ENCODE peak calls at places on chromosomes 16 and 17, in six cellular contexts. One of them, this sample, is unnamed.

GRCh38 chr17:46190763-46191162 is 2.5 kb downstream of the KANSL1 start:
- DNase-seq in HFFc6: no peak
- DNase-seq in OCI-LY7: peak
- DNase-seq in brain microvascular endothelial cell: no peak
- DNase-seq in ovary: no peak
- DNase-seq in choroid plexus epithelial cell: peak
- DNase-seq in this sample: no peak

GRCh38 chr17:61219460-61219859 is 180.2 kb upstream of the TBX2 start:
- DNase-seq in HFFc6: peak
- DNase-seq in OCI-LY7: no peak
- DNase-seq in brain microvascular endothelial cell: no peak
- DNase-seq in ovary: no peak
- DNase-seq in choroid plexus epithelial cell: peak
- DNase-seq in this sample: peak

GRCh38 chr17:37050905-37051304 is 102.2 kb downstream of the AATF start:
- DNase-seq in HFFc6: no peak
- DNase-seq in OCI-LY7: no peak
- DNase-seq in brain microvascular endothelial cell: no peak
- DNase-seq in ovary: no peak
- DNase-seq in choroid plexus epithelial cell: no peak
- DNase-seq in this sample: peak

GRCh38 chr17:10251212-10251948 is 53.0 kb upstream of the GAS7 start:
- DNase-seq in HFFc6: no peak
- DNase-seq in OCI-LY7: no peak
- DNase-seq in brain microvascular endothelial cell: no peak
- DNase-seq in ovary: no peak
- DNase-seq in choroid plexus epithelial cell: no peak
- DNase-seq in this sample: no peak

GRCh38 chr17:55605705-55606104 is 94.5 kb upstream of the SMIM36 start:
- DNase-seq in HFFc6: no peak
- DNase-seq in OCI-LY7: no peak
- DNase-seq in brain microvascular endothelial cell: no peak
- DNase-seq in ovary: no peak
- DNase-seq in choroid plexus epithelial cell: no peak
- DNase-seq in this sample: no peak

GRCh38 chr17:29571883-29572681 is 3.6 kb downstream of the TP53I13 start:
- DNase-seq in HFFc6: no peak
- DNase-seq in OCI-LY7: no peak
- DNase-seq in brain microvascular endothelial cell: no peak
- DNase-seq in ovary: peak
- DNase-seq in choroid plexus epithelial cell: no peak
- DNase-seq in this sample: no peak

GRCh38 chr17:15999141-15999973 is at the start of the genes TTC19 and ZSWIM7:
- DNase-seq in HFFc6: peak
- DNase-seq in OCI-LY7: peak
- DNase-seq in brain microvascular endothelial cell: peak
- DNase-seq in ovary: peak
- DNase-seq in choroid plexus epithelial cell: peak
- DNase-seq in this sample: peak

GRCh38 chr16:49890876-49891275 is 35.0 kb upstream of the ZNF423 start:
- DNase-seq in HFFc6: no peak
- DNase-seq in OCI-LY7: peak
- DNase-seq in brain microvascular endothelial cell: no peak
- DNase-seq in ovary: no peak
- DNase-seq in choroid plexus epithelial cell: peak
- DNase-seq in this sample: peak

GRCh38 chr17:31532526-31532925 is 141.1 kb downstream of the RAB11FIP4 start:
- DNase-seq in HFFc6: no peak
- DNase-seq in OCI-LY7: no peak
- DNase-seq in brain microvascular endothelial cell: no peak
- DNase-seq in ovary: no peak
- DNase-seq in choroid plexus epithelial cell: no peak
- DNase-seq in this sample: no peak

GRCh38 chr17:44915321-44915726 is at the start of gene GFAP:
- DNase-seq in HFFc6: no peak
- DNase-seq in OCI-LY7: no peak
- DNase-seq in brain microvascular endothelial cell: no peak
- DNase-seq in ovary: no peak
- DNase-seq in choroid plexus epithelial cell: no peak
- DNase-seq in this sample: no peak

GRCh38 chr17:55421179-55421934 is at the start of gene MMD:
- DNase-seq in HFFc6: no peak
- DNase-seq in OCI-LY7: peak
- DNase-seq in brain microvascular endothelial cell: no peak
- DNase-seq in ovary: no peak
- DNase-seq in choroid plexus epithelial cell: no peak
- DNase-seq in this sample: no peak

GRCh38 chr16:70694088-70694487 is 8.2 kb upstream of the MTSS2 start:
- DNase-seq in HFFc6: peak
- DNase-seq in OCI-LY7: no peak
- DNase-seq in brain microvascular endothelial cell: peak
- DNase-seq in ovary: peak
- DNase-seq in choroid plexus epithelial cell: peak
- DNase-seq in this sample: peak

GRCh38 chr17:35801583-35802224 is 6.3 kb upstream of the MMP28 start:
- DNase-seq in HFFc6: no peak
- DNase-seq in OCI-LY7: peak
- DNase-seq in brain microvascular endothelial cell: no peak
- DNase-seq in ovary: peak
- DNase-seq in choroid plexus epithelial cell: peak
- DNase-seq in this sample: peak

GRCh38 chr16:90019543-90020259 is 445 bp upstream of the DBNDD1 start:
- DNase-seq in HFFc6: peak
- DNase-seq in OCI-LY7: peak
- DNase-seq in brain microvascular endothelial cell: peak
- DNase-seq in ovary: peak
- DNase-seq in choroid plexus epithelial cell: peak
- DNase-seq in this sample: peak

GRCh38 chr17:78324391-78325075 is 35.3 kb downstream of the SOCS3 start:
- DNase-seq in HFFc6: peak
- DNase-seq in OCI-LY7: no peak
- DNase-seq in brain microvascular endothelial cell: peak
- DNase-seq in ovary: peak
- DNase-seq in choroid plexus epithelial cell: peak
- DNase-seq in this sample: peak

GRCh38 chr16:85056211-85056748 is 28.7 kb downstream of the KIAA0513 start:
- DNase-seq in HFFc6: no peak
- DNase-seq in OCI-LY7: peak
- DNase-seq in brain microvascular endothelial cell: no peak
- DNase-seq in ovary: no peak
- DNase-seq in choroid plexus epithelial cell: peak
- DNase-seq in this sample: peak

GRCh38 chr17:68288804-68289203 is 2.1 kb downstream of the SLC16A6 start:
- DNase-seq in HFFc6: no peak
- DNase-seq in OCI-LY7: peak
- DNase-seq in brain microvascular endothelial cell: no peak
- DNase-seq in ovary: no peak
- DNase-seq in choroid plexus epithelial cell: peak
- DNase-seq in this sample: no peak
- TF ChIP-seq CTCF in HFFc6: peak
- TF ChIP-seq CTCF in OCI-LY7: peak
- TF ChIP-seq CTCF in brain microvascular endothelial cell: peak
- TF ChIP-seq CTCF in ovary: no peak
- TF ChIP-seq CTCF in choroid plexus epithelial cell: peak
- TF ChIP-seq CTCF in this sample: no peak

GRCh38 chr17:80622170-80622466 is 77.5 kb downstream of the RPTOR start:
- DNase-seq in HFFc6: no peak
- DNase-seq in OCI-LY7: no peak
- DNase-seq in brain microvascular endothelial cell: no peak
- DNase-seq in ovary: no peak
- DNase-seq in choroid plexus epithelial cell: no peak
- DNase-seq in this sample: no peak

GRCh38 chr17:80624864-80625263 is 80.2 kb downstream of the RPTOR start:
- DNase-seq in HFFc6: no peak
- DNase-seq in OCI-LY7: no peak
- DNase-seq in brain microvascular endothelial cell: no peak
- DNase-seq in ovary: no peak
- DNase-seq in choroid plexus epithelial cell: no peak
- DNase-seq in this sample: no peak

GRCh38 chr17:80621335-80622169 is 76.9 kb downstream of the RPTOR start:
- DNase-seq in HFFc6: no peak
- DNase-seq in OCI-LY7: no peak
- DNase-seq in brain microvascular endothelial cell: no peak
- DNase-seq in ovary: no peak
- DNase-seq in choroid plexus epithelial cell: no peak
- DNase-seq in this sample: no peak

GRCh38 chr17:80629298-80630028 is 84.8 kb downstream of the RPTOR start:
- DNase-seq in HFFc6: no peak
- DNase-seq in OCI-LY7: no peak
- DNase-seq in brain microvascular endothelial cell: no peak
- DNase-seq in ovary: no peak
- DNase-seq in choroid plexus epithelial cell: no peak
- DNase-seq in this sample: no peak

DNA sequence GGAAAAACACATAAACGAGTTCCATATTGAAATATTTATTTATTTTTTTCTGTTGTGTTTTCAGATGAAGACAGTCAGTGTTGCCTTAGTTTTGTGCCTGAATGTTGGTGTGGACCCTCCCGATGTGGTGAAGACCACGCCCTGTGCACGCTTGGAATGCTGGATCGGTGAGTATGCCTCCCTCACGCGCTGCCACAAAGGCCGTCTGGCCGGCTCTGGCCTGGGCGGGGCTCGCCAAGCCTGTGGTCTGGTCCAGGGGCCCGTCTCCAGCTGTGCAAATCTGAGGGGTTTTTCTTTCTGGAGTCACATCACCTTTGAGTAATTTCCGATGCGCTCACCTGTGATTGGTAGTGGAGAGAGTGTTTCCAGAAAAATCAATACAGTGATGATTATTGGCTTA is 81.0 kb downstream of the RPTOR start:
- DNase-seq in HFFc6: no peak
- DNase-seq in OCI-LY7: no peak
- DNase-seq in brain microvascular endothelial cell: no peak
- DNase-seq in ovary: no peak
- DNase-seq in choroid plexus epithelial cell: no peak
- DNase-seq in this sample: no peak
- TF ChIP-seq CTCF in HFFc6: no peak
- TF ChIP-seq CTCF in OCI-LY7: no peak
- TF ChIP-seq CTCF in brain microvascular endothelial cell: no peak
- TF ChIP-seq CTCF in ovary: no peak
- TF ChIP-seq CTCF in choroid plexus epithelial cell: no peak
- TF ChIP-seq CTCF in this sample: no peak

GRCh38 chr16:3951861-3952332 is 71.4 kb upstream of the CREBBP start:
- DNase-seq in HFFc6: no peak
- DNase-seq in OCI-LY7: no peak
- DNase-seq in brain microvascular endothelial cell: no peak
- DNase-seq in ovary: no peak
- DNase-seq in choroid plexus epithelial cell: peak
- DNase-seq in this sample: peak

GRCh38 chr16:3950343-3951193 is 70.1 kb upstream of the CREBBP start:
- DNase-seq in HFFc6: peak
- DNase-seq in OCI-LY7: no peak
- DNase-seq in brain microvascular endothelial cell: peak
- DNase-seq in ovary: peak
- DNase-seq in choroid plexus epithelial cell: peak
- DNase-seq in this sample: peak

GRCh38 chr16:3954411-3954921 is 74.0 kb upstream of the CREBBP start:
- DNase-seq in HFFc6: no peak
- DNase-seq in OCI-LY7: no peak
- DNase-seq in brain microvascular endothelial cell: no peak
- DNase-seq in ovary: peak
- DNase-seq in choroid plexus epithelial cell: peak
- DNase-seq in this sample: peak

GRCh38 chr16:3952342-3953131 is 72.0 kb upstream of the CREBBP start:
- DNase-seq in HFFc6: no peak
- DNase-seq in OCI-LY7: peak
- DNase-seq in brain microvascular endothelial cell: no peak
- DNase-seq in ovary: peak
- DNase-seq in choroid plexus epithelial cell: peak
- DNase-seq in this sample: peak

DNA sequence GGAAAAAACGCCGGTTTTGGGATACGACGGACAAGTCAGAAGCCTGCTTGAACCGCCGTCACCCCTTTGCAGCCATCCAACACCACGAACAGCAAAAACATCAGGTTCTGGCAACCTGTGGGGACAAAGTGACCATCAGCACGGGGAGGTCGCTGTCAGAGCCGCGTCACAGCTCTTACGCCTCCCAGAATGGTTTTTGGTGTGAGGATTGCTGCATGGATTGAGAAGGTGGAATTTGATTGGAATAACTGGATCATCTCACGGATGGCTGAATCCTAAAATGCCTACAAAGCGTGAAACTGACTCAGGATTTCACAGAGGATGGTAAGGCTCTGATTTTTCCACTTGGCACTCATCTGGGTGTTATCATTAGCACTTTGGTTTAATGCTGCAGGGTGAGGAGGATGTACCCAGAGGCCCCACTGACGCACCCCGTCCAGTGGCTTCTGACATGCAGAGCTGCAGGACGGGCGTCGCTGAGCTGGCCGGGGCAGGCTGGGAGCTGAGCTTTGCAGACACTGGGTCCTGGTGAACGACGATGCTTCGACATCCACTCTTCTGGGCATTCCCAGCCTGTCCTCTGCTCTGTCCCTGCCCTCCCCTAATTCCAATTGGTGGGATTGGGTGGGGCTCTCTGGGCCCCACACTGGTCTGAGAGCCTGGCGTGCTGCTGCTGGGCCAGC is 73.4 kb upstream of the CREBBP start:
- DNase-seq in HFFc6: no peak
- DNase-seq in OCI-LY7: no peak
- DNase-seq in brain microvascular endothelial cell: no peak
- DNase-seq in ovary: peak
- DNase-seq in choroid plexus epithelial cell: no peak
- DNase-seq in this sample: no peak
- TF ChIP-seq CTCF in HFFc6: no peak
- TF ChIP-seq CTCF in OCI-LY7: no peak
- TF ChIP-seq CTCF in brain microvascular endothelial cell: no peak
- TF ChIP-seq CTCF in ovary: no peak
- TF ChIP-seq CTCF in choroid plexus epithelial cell: no peak
- TF ChIP-seq CTCF in this sample: no peak

GRCh38 chr17:74354123-74354522 is 7.5 kb downstream of the BTBD17 start:
- DNase-seq in HFFc6: no peak
- DNase-seq in OCI-LY7: peak
- DNase-seq in brain microvascular endothelial cell: no peak
- DNase-seq in ovary: no peak
- DNase-seq in choroid plexus epithelial cell: no peak
- DNase-seq in this sample: no peak
- TF ChIP-seq CTCF in HFFc6: peak
- TF ChIP-seq CTCF in OCI-LY7: peak
- TF ChIP-seq CTCF in brain microvascular endothelial cell: peak
- TF ChIP-seq CTCF in ovary: no peak
- TF ChIP-seq CTCF in choroid plexus epithelial cell: peak
- TF ChIP-seq CTCF in this sample: peak

GRCh38 chr17:58521680-58522079 is 7.2 kb upstream of the MTMR4 start:
- DNase-seq in HFFc6: no peak
- DNase-seq in OCI-LY7: no peak
- DNase-seq in brain microvascular endothelial cell: no peak
- DNase-seq in ovary: no peak
- DNase-seq in choroid plexus epithelial cell: no peak
- DNase-seq in this sample: no peak

GRCh38 chr17:58516644-58517377 is 2.4 kb upstream of the MTMR4 start:
- DNase-seq in HFFc6: no peak
- DNase-seq in OCI-LY7: no peak
- DNase-seq in brain microvascular endothelial cell: no peak
- DNase-seq in ovary: no peak
- DNase-seq in choroid plexus epithelial cell: no peak
- DNase-seq in this sample: no peak

GRCh38 chr17:58517378-58517927 is 3.0 kb upstream of the MTMR4 start:
- DNase-seq in HFFc6: no peak
- DNase-seq in OCI-LY7: no peak
- DNase-seq in brain microvascular endothelial cell: no peak
- DNase-seq in ovary: no peak
- DNase-seq in choroid plexus epithelial cell: no peak
- DNase-seq in this sample: no peak

GRCh38 chr17:58517928-58518609 is 3.6 kb upstream of the MTMR4 start:
- DNase-seq in HFFc6: peak
- DNase-seq in OCI-LY7: peak
- DNase-seq in brain microvascular endothelial cell: peak
- DNase-seq in ovary: peak
- DNase-seq in choroid plexus epithelial cell: peak
- DNase-seq in this sample: peak

GRCh38 chr17:58520843-58521430 is 6.5 kb upstream of the MTMR4 start:
- DNase-seq in HFFc6: no peak
- DNase-seq in OCI-LY7: peak
- DNase-seq in brain microvascular endothelial cell: no peak
- DNase-seq in ovary: no peak
- DNase-seq in choroid plexus epithelial cell: peak
- DNase-seq in this sample: peak
- TF ChIP-seq CTCF in HFFc6: peak
- TF ChIP-seq CTCF in OCI-LY7: peak
- TF ChIP-seq CTCF in brain microvascular endothelial cell: peak
- TF ChIP-seq CTCF in ovary: no peak
- TF ChIP-seq CTCF in choroid plexus epithelial cell: peak
- TF ChIP-seq CTCF in this sample: peak